ENCODE peak calls at places on chromosome 16, in five cellular contexts. E is CD8-positive, alpha-beta memory T cell; B is stimulated activated CD8-positive, alpha-beta memory T cell treated with anti-CD3 and anti-CD28 coated beads, Interleukin-4, amount 100 ng/mL, for 48 hours; A is NCI-H460; Z is HT1080. P is an unnamed sample.

GRCh38 chr16:78140818-78141466 is 41.5 kb downstream of the WWOX start:
- DNase-seq in Z (no peak), B (no peak), A (no peak), E (no peak), P (no peak)

GRCh38 chr16:5200123-5200522 is 102.5 kb upstream of the EEF2KMT start:
- DNase-seq in Z (no peak), A (no peak), B (no peak), E (no peak), P (no peak)

GRCh38 chr16:58119509-58119845 is 9.7 kb downstream of the CFAP20 start:
- DNase-seq in Z (no peak), B (no peak), A (no peak), E (no peak), P (no peak)

GRCh38 chr16:1208239-1208830 is 16.7 kb downstream of the TPSG1 start:
- DNase-seq in B (no peak), Z (no peak), E (no peak), A (no peak), P (no peak)

GRCh38 chr16:11082108-11082859 is 137.9 kb downstream of the CLEC16A start:
- DNase-seq in E (no peak), A (no peak), Z (no peak), B (no peak), P (no peak)

GRCh38 chr16:53892155-53892554 is 188.2 kb downstream of the FTO start:
- DNase-seq in A (peak), Z (peak), B (peak), E (peak), P (no peak)

GRCh38 chr16:35506018-35506897 is 2046.8 kb downstream of the TP53TG3F start:
- DNase-seq in A (no peak), B (no peak), Z (no peak), E (no peak), P (no peak)

GRCh38 chr16:17343028-17343427 is 127.7 kb downstream of the XYLT1 start:
- DNase-seq in A (no peak), B (peak), E (peak), Z (no peak), P (no peak)

GRCh38 chr16:81533175-81533507 is 88.5 kb downstream of the CMIP start:
- DNase-seq in E (no peak), A (no peak), Z (no peak), B (no peak), P (no peak)

GRCh38 chr16:19166500-19166899 is 1.5 kb upstream of the SYT17 start:
- DNase-seq in E (no peak), A (no peak), B (no peak), Z (no peak), P (no peak)

GRCh38 chr16:54080524-54081008 is 206.0 kb downstream of the IRX3 start:
- DNase-seq in Z (peak), B (no peak), A (peak), E (no peak), P (no peak)

GRCh38 chr16:68629315-68629900 is 15.7 kb upstream of the CDH3 start:
- DNase-seq in Z (no peak), E (no peak), B (no peak), A (no peak), P (no peak)

P was measured in HuH-7.5.